ENCODE peak calls at places on chromosomes 13 and 19, in six cellular contexts. U is GM12891; J is frontal cortex; G is PC-3; O is psoas muscle; B is CD8-positive, alpha-beta memory T cell. Q is an unnamed sample.

GRCh38 chr19:11659612-11660011 is 62.3 kb downstream of the ZNF627 start:
- DNase-seq in G (peak), J (no peak), U (no peak), B (no peak), O (no peak), Q (no peak)

GRCh38 chr13:30585748-30586262 is 31.9 kb upstream of the USPL1 start:
- DNase-seq in G (peak), U (no peak), B (no peak), O (no peak), J (no peak), Q (no peak)

GRCh38 chr19:38394488-38394887 is 6.0 kb downstream of the SPRED3 start:
- DNase-seq in G (no peak), O (no peak), J (no peak), U (no peak), B (peak), Q (no peak)

GRCh38 chr19:17205237-17206140 is 9.7 kb upstream of the USE1 start:
- DNase-seq in J (peak), U (peak), O (no peak), B (peak), G (peak), Q (no peak)

GRCh38 chr19:2171349-2172145 is 7.8 kb downstream of the DOT1L start:
- DNase-seq in G (no peak), O (peak), J (no peak), B (peak), U (peak), Q (no peak)

GRCh38 chr13:98975822-98976261 is 2.0 kb downstream of the DOCK9 start:
- DNase-seq in J (no peak), G (no peak), B (no peak), O (no peak), U (no peak), Q (no peak)

GRCh38 chr19:57907394-57907793 is 9.0 kb downstream of the ZNF417 start:
- DNase-seq in O (no peak), U (no peak), J (no peak), G (no peak), B (no peak), Q (no peak)

GRCh38 chr13:114109646-114110045 is 22.8 kb downstream of the RASA3 start:
- DNase-seq in U (no peak), O (peak), B (no peak), G (no peak), J (no peak), Q (peak)

Q was measured in sciatic nerve.